ENCODE peak calls at places on chromosomes 3 and 15, in five cellular contexts. B, R, P, U and F are unnamed samples.

GRCh38 chr15:68638953-68639500 is 60.2 kb downstream of the CORO2B start:
- DNase-seq in B (no peak), R (peak), P (peak), U (no peak), F (no peak)

GRCh38 chr3:181521831-181522230 is 189.9 kb upstream of the SOX2 start:
- DNase-seq in B (no peak), R (no peak), P (no peak), U (no peak), F (no peak)

GRCh38 chr3:54862526-54862925 is 65.3 kb downstream of the LRTM1 start:
- DNase-seq in B (no peak), R (no peak), P (no peak), U (no peak), F (no peak)

GRCh38 chr15:74773731-74774252 is 8.1 kb upstream of the CSK start:
- DNase-seq in B (no peak), R (no peak), P (no peak), U (no peak), F (no peak)

GRCh38 chr15:29656636-29657475 is 165.4 kb downstream of the TJP1 start:
- DNase-seq in B (no peak), R (no peak), P (no peak), U (peak), F (peak)

GRCh38 chr15:25439456-25439836 is 622 bp upstream of the UBE3A start:
- DNase-seq in B (no peak), R (peak), P (peak), U (peak), F (no peak)

GRCh38 chr15:98547741-98548166 is 100.6 kb upstream of the IGF1R start:
- DNase-seq in B (no peak), R (peak), P (no peak), U (peak), F (peak)

GRCh38 chr15:55782901-55783300 is 39.9 kb upstream of the PRTG start:
- DNase-seq in B (no peak), R (no peak), P (no peak), U (no peak), F (no peak)

GRCh38 chr3:52134761-52135160 is 19.5 kb downstream of the POC1A start:
- DNase-seq in B (no peak), R (no peak), P (no peak), U (no peak), F (no peak)

GRCh38 chr3:85141-85540 is 111.4 kb upstream of the CHL1 start:
- DNase-seq in B (no peak), R (no peak), P (no peak), U (no peak), F (no peak)